ENCODE peak calls at places on chromosomes 11 and 22, in ten cellular contexts. G is T-helper 1 cell; F is Caki2; Z is upper lobe of right lung; W is K562; V is endothelial cell; A is activated naive CD8-positive, alpha-beta T cell treated with anti-CD3 and anti-CD28 coated beads for 36 hours; S is EH; Y is HFF-Myc; T is psoas muscle. M is an unnamed sample.

GRCh38 chr22:37485006-37485713 is 1.0 kb downstream of the MFNG start:
- DNase-seq in W (no peak), S (no peak), Z (peak; percentile 76), F (no peak), T (peak; percentile 70), Y (no peak), V (no peak), G (peak; percentile 52), A (peak; percentile 72), M (peak; percentile 83)

GRCh38 chr11:93123351-93123898 is 74.4 kb downstream of the SLC36A4 start:
- DNase-seq in A (no peak), W (no peak), Z (no peak), F (no peak), T (no peak), G (no peak), Y (no peak), S (peak; percentile 19), V (no peak), M (peak; percentile 84)

GRCh38 chr22:32202539-32203180 is 2.2 kb downstream of the RFPL2 start:
- DNase-seq in T (no peak), Z (peak; percentile 83), Y (peak; percentile 19), A (peak; percentile 32), W (peak; percentile 16), V (peak; percentile 65), S (peak; percentile 26), G (no peak), F (peak; percentile 63), M (peak; percentile 2)

GRCh38 chr22:49712195-49712791 is 115.4 kb downstream of the BRD1 start:
- DNase-seq in Z (peak; percentile 26), F (peak; percentile 10), W (peak; percentile 57), A (no peak), Y (no peak), G (no peak), V (peak; percentile 76), S (no peak), T (no peak), M (peak; percentile 15)

GRCh38 chr22:45997077-45997774 is 20.3 kb upstream of the WNT7B start:
- DNase-seq in V (peak; percentile 44), S (peak; percentile 99), A (no peak), G (no peak), Z (peak; percentile 89), F (peak; percentile 65), Y (peak; percentile 83), T (peak; percentile 96), W (peak; percentile 26), M (peak; percentile 20)

GRCh38 chr11:64844330-64845124 is at the start of gene CDC42BPG:
- DNase-seq in T (peak; percentile 84), W (peak; percentile 96), A (peak; percentile 79), V (peak; percentile 80), Z (peak; percentile 94), S (peak; percentile 69), Y (no peak), F (no peak), G (peak; percentile 79), M (peak; percentile 83)

GRCh38 chr11:86129775-86130540 is 61.1 kb upstream of the PICALM start:
- DNase-seq in T (no peak), S (no peak), W (no peak), F (no peak), Y (no peak), G (no peak), V (no peak), A (no peak), Z (no peak), M (peak; percentile 85)

GRCh38 chr11:44539971-44540370 is 25.5 kb upstream of the CD82 start:
- DNase-seq in S (no peak), G (no peak), Z (no peak), Y (no peak), W (no peak), T (no peak), F (no peak), V (no peak), A (no peak), M (no peak)

GRCh38 chr22:42879371-42880021 is 22.4 kb upstream of the ARFGAP3 start:
- DNase-seq in G (no peak), A (no peak), W (no peak), Z (no peak), F (no peak), T (no peak), Y (no peak), S (no peak), V (no peak), M (no peak)

GRCh38 chr22:50737728-50738648 is at the start of gene ACR:
- DNase-seq in T (peak; percentile 17), S (no peak), V (peak; percentile 9), G (no peak), Z (peak; percentile 53), F (no peak), W (no peak), Y (no peak), A (no peak), M (no peak)

GRCh38 chr11:64834031-64834722 is 10.3 kb downstream of the CDC42BPG start:
- DNase-seq in Z (peak; percentile 58), S (no peak), Y (no peak), A (no peak), W (no peak), T (no peak), G (no peak), F (no peak), V (no peak), M (no peak)

GRCh38 chr11:18229501-18229900 is 7.1 kb downstream of the SAA4 start:
- DNase-seq in V (no peak), G (no peak), Y (no peak), F (no peak), A (no peak), T (no peak), S (no peak), W (no peak), Z (no peak), M (peak; percentile 26)

GRCh38 chr22:38944653-38945052 is 12.8 kb upstream of the APOBEC3A start:
- DNase-seq in A (no peak), S (no peak), V (no peak), F (no peak), Z (peak; percentile 28), Y (no peak), T (no peak), W (no peak), G (no peak), M (no peak)

GRCh38 chr11:129313588-129314288 is 61.9 kb upstream of the BARX2 start:
- DNase-seq in Z (no peak), A (no peak), W (no peak), Y (no peak), G (no peak), S (peak; percentile 29), F (no peak), V (no peak), T (no peak), M (no peak)

GRCh38 chr11:3684787-3685186 is 13.6 kb upstream of the CHRNA10 start:
- DNase-seq in V (no peak), Z (no peak), F (no peak), Y (no peak), S (no peak), T (no peak), G (no peak), A (no peak), W (no peak), M (peak; percentile 20)

GRCh38 chr11:27013741-27014415 is 20.0 kb downstream of the FIBIN start:
- DNase-seq in G (no peak), F (no peak), T (no peak), Z (no peak), Y (no peak), A (no peak), S (peak; percentile 37), V (no peak), W (no peak), M (no peak)

M was measured in OCI-M1.